ENCODE peak calls at places on chromosome 21, in nine cellular contexts. E is neural crest cell; M is islet precursor cell; V is iPS-NIHi11; X is sciatic nerve; H is stimulated activated CD4-positive, alpha-beta T cell treated with anti-CD3 and anti-CD28 coated beads, Interleukin-4, amount 100 ng/mL, for 1 hour; S is GM23338; L is activated T-helper 9 cell treated with anti-CD3 and anti-CD28 coated beads, Interleukin-2, amount 50 U/mL, for 16 hours; Y is brain microvascular endothelial cell. G is an unnamed sample.

GRCh38 chr21:41369915-41370839 is 8.3 kb downstream of the MX2 start:
- DNase-seq in E (no peak), M (no peak), V (peak), X (peak), H (peak), S (peak), L (no peak), Y (no peak), G (no peak)

GRCh38 chr21:17673261-17674020 is 60.7 kb upstream of the BTG3 start:
- DNase-seq in E (no peak), M (peak), V (peak), X (no peak), H (no peak), S (peak), L (no peak), Y (no peak), G (no peak)

GRCh38 chr21:37870229-37870628 is 46.0 kb downstream of the KCNJ6 start:
- DNase-seq in E (no peak), M (no peak), V (no peak), X (no peak), H (no peak), S (no peak), L (no peak), Y (no peak), G (no peak)

GRCh38 chr21:45534591-45535331 is 7.5 kb downstream of the SLC19A1 start:
- DNase-seq in E (no peak), M (peak), V (no peak), X (no peak), H (no peak), S (no peak), L (no peak), Y (no peak), G (peak)

GRCh38 chr21:44618504-44618903 is 6.6 kb downstream of the KRTAP10-8 start:
- DNase-seq in E (no peak), M (no peak), V (peak), X (no peak), H (no peak), S (peak), L (no peak), Y (peak), G (peak)

GRCh38 chr21:16071082-16071481 is 341.3 kb downstream of the USP25 start:
- DNase-seq in E (no peak), M (no peak), V (no peak), X (peak), H (no peak), S (peak), L (no peak), Y (no peak), G (no peak)

GRCh38 chr21:27802816-27803475 is 836.1 kb upstream of the ADAMTS5 start:
- DNase-seq in E (peak), M (peak), V (peak), X (no peak), H (no peak), S (peak), L (no peak), Y (peak), G (peak)

GRCh38 chr21:14603202-14603601 is 57.1 kb upstream of the SAMSN1 start:
- DNase-seq in E (no peak), M (no peak), V (no peak), X (no peak), H (no peak), S (no peak), L (no peak), Y (peak), G (peak)

GRCh38 chr21:36980280-36981048 is 14.0 kb upstream of the HLCS start:
- DNase-seq in E (no peak), M (peak), V (peak), X (peak), H (no peak), S (peak), L (no peak), Y (no peak), G (peak)

GRCh38 chr21:37367758-37368535 is 1.4 kb downstream of the DYRK1A start:
- DNase-seq in E (peak), M (no peak), V (no peak), X (peak), H (peak), S (peak), L (peak), Y (peak), G (peak)

GRCh38 chr21:44555200-44555875 is 3.3 kb downstream of the KRTAP10-3 start:
- DNase-seq in E (no peak), M (no peak), V (no peak), X (no peak), H (no peak), S (no peak), L (no peak), Y (no peak), G (no peak)

GRCh38 chr21:36005018-36005417 is 55.3 kb downstream of the SETD4 start:
- DNase-seq in E (no peak), M (no peak), V (no peak), X (no peak), H (no peak), S (peak), L (no peak), Y (no peak), G (no peak)

GRCh38 chr21:14488805-14489204 is 57.3 kb downstream of the SAMSN1 start:
- DNase-seq in E (no peak), M (no peak), V (no peak), X (no peak), H (no peak), S (no peak), L (no peak), Y (no peak), G (no peak)